ENCODE peak calls at places on chromosomes 12 and 14, in five cellular contexts. L is ovary, X is substantia nigra, F is HCT116, W is ascending aorta. B is an unnamed sample.

GRCh38 chr12:90964616-90965015 is 9.6 kb upstream of the CCER1 start:
- DNase-seq in L (no peak), X (no peak), F (no peak), W (no peak), B (no peak)

GRCh38 chr12:108190529-108190928 is 61.4 kb downstream of the WSCD2 start:
- DNase-seq in L (no peak), X (no peak), F (no peak), W (no peak), B (no peak)

GRCh38 chr14:21498540-21499526 is 12.3 kb downstream of the METTL3 start:
- DNase-seq in L (no peak), X (no peak), F (peak), W (no peak), B (peak)

GRCh38 chr12:80053048-80053790 is 46.1 kb upstream of the OTOGL start:
- DNase-seq in L (peak), X (no peak), F (no peak), W (peak), B (no peak)

GRCh38 chr12:132024758-132025157 is 75.0 kb downstream of the EP400 start:
- DNase-seq in L (no peak), X (no peak), F (no peak), W (no peak), B (no peak)

GRCh38 chr14:99753225-99754140 is 39.7 kb upstream of the EML1 start:
- DNase-seq in L (no peak), X (no peak), F (no peak), W (no peak), B (no peak)

GRCh38 chr12:71938728-71939385 is at the start of gene TPH2:
- DNase-seq in L (peak), X (peak), F (peak), W (no peak), B (peak)

GRCh38 chr14:76644875-76645518 is 116.3 kb upstream of the VASH1 start:
- DNase-seq in L (no peak), X (peak), F (peak), W (no peak), B (peak)

GRCh38 chr14:104855532-104856090 is 9.5 kb upstream of the CEP170B start:
- DNase-seq in L (no peak), X (no peak), F (no peak), W (no peak), B (no peak)

GRCh38 chr14:102913341-102914211 is 8.9 kb upstream of the AMN start:
- DNase-seq in L (no peak), X (no peak), F (no peak), W (no peak), B (no peak)

GRCh38 chr12:7994731-7995205 is 37.7 kb upstream of the FOXJ2 start:
- DNase-seq in L (no peak), X (no peak), F (no peak), W (no peak), B (no peak)

GRCh38 chr12:120887253-120888043 is 16.7 kb downstream of the SPPL3 start:
- DNase-seq in L (no peak), X (no peak), F (no peak), W (no peak), B (no peak)

GRCh38 chr12:12266389-12266872 is 413 bp downstream of the LRP6 start:
- DNase-seq in L (peak), X (peak), F (no peak), W (no peak), B (no peak)

GRCh38 chr14:32932921-32933622 is 5.6 kb upstream of the NPAS3 start:
- DNase-seq in L (peak), X (peak), F (no peak), W (no peak), B (no peak)

GRCh38 chr14:32934891-32935633 is 3.6 kb upstream of the NPAS3 start:
- DNase-seq in L (peak), X (no peak), F (no peak), W (no peak), B (peak)

GRCh38 chr14:32933623-32933942 is 5.1 kb upstream of the NPAS3 start:
- DNase-seq in L (no peak), X (no peak), F (no peak), W (no peak), B (peak)

GRCh38 chr14:32933943-32934890 is 4.5 kb upstream of the NPAS3 start:
- DNase-seq in L (peak), X (peak), F (no peak), W (no peak), B (peak)

DNA sequence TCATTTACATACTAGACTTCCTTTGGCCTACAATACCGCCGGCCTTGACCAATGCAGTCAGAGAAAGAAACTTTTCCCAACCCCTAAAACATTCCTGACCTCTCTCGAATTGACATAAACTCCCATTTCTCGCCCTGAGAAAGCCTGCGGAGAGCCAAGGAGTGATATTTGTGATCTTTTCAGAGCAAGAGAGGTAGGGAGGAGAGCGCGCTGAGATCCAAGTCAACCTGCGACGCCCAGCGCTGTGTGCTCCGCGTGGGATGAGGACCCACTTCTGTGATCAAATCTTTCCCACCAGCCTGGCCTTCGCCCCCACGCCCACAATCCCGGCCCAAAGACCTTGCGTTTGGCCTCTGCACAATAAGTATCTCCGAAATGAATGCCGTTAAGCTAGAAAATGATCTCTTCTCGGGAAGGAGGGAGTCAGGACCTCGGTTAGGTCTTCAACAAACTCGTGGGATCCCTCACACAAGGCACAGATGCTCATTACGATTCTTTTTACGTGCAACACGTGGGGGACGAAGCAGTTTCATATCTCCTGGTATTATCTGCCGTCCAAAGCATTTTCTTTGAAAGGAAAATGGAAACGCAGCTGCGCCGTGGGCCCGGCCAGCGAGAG is 6.3 kb upstream of the NPAS3 start:
- DNase-seq in L (no peak), X (no peak), F (no peak), W (no peak), B (no peak)
- H3K27ac ChIP-seq in L (no peak), X (peak), F (no peak), W (no peak), B (no peak)

GRCh38 chr12:22255097-22255496 is 79.4 kb downstream of the ST8SIA1 start:
- DNase-seq in L (no peak), X (no peak), F (no peak), W (no peak), B (no peak)

GRCh38 chr12:22250762-22251161 is 83.7 kb downstream of the ST8SIA1 start:
- DNase-seq in L (no peak), X (no peak), F (no peak), W (no peak), B (no peak)

GRCh38 chr12:22248079-22248478 is 86.4 kb downstream of the ST8SIA1 start:
- DNase-seq in L (no peak), X (no peak), F (no peak), W (no peak), B (no peak)

GRCh38 chr12:22254450-22254849 is 80.1 kb downstream of the ST8SIA1 start:
- DNase-seq in L (no peak), X (no peak), F (no peak), W (no peak), B (no peak)

GRCh38 chr12:22252057-22252456 is 82.5 kb downstream of the ST8SIA1 start:
- DNase-seq in L (no peak), X (no peak), F (no peak), W (no peak), B (no peak)
- H3K27ac ChIP-seq in L (no peak), X (no peak), F (no peak), W (no peak), B (no peak)

GRCh38 chr14:68471029-68471963 is 321.6 kb downstream of the ZFP36L1 start:
- DNase-seq in L (no peak), X (no peak), F (no peak), W (no peak), B (no peak)
- H3K27ac ChIP-seq in L (no peak), X (peak), F (no peak), W (no peak), B (no peak)

GRCh38 chr14:74953686-74954085 is 1.7 kb downstream of the PGF start:
- DNase-seq in L (no peak), X (no peak), F (no peak), W (no peak), B (no peak)
- H3K27ac ChIP-seq in L (no peak), X (no peak), F (no peak), W (peak), B (peak)

GRCh38 chr12:104342635-104343249 is 39.2 kb downstream of the EID3 start:
- DNase-seq in L (no peak), X (no peak), F (no peak), W (no peak), B (no peak)

GRCh38 chr12:104339663-104340062 is 36.1 kb downstream of the EID3 start:
- DNase-seq in L (no peak), X (no peak), F (no peak), W (no peak), B (no peak)

GRCh38 chr12:104340917-104341611 is 37.5 kb downstream of the EID3 start:
- DNase-seq in L (no peak), X (peak), F (no peak), W (no peak), B (no peak)

GRCh38 chr12:104342147-104342546 is 38.6 kb downstream of the EID3 start:
- DNase-seq in L (no peak), X (no peak), F (no peak), W (no peak), B (no peak)

GRCh38 chr12:104340177-104340576 is 36.6 kb downstream of the EID3 start:
- DNase-seq in L (no peak), X (no peak), F (no peak), W (no peak), B (no peak)
- H3K27ac ChIP-seq in L (no peak), X (peak), F (no peak), W (peak), B (no peak)

GRCh38 chr14:67270933-67271332 is 29.7 kb downstream of the PALS1 start:
- DNase-seq in L (no peak), X (no peak), F (no peak), W (no peak), B (no peak)
- H3K27ac ChIP-seq in L (peak), X (peak), F (no peak), W (no peak), B (peak)

DNA sequence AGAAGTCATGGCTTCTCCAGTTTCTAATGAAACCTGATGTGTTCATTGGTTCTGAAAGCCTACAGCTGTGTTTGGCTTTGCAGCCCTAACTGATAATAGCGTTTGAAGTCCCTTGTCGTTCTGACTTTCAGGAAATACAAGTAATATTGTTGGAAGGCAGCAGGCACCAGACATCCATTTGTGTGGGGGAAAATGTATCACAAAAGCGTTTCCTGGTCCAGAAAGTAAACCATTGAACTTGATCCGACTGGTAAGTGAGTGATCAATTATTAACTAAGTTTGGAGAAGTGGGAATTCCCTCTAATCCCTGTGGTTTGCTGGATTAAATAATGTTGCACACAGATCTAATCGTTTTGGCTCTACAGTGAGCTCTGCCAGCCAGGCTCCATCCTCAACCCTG is 77.3 kb upstream of the LTA4H start:
- DNase-seq in L (no peak), X (no peak), F (no peak), W (no peak), B (no peak)
- H3K27ac ChIP-seq in L (no peak), X (no peak), F (no peak), W (no peak), B (no peak)

B was measured in A673.